ENCODE peak calls at places on chromosomes 13 and 19, in nine cellular contexts. One of them, this sample, is unnamed.

GRCh38 chr13:81987159-81987558 is 1646.2 kb upstream of the SPRY2 start:
- DNase-seq in transverse colon: no peak
- DNase-seq in EL: no peak
- DNase-seq in stimulated activated CD8-positive, alpha-beta memory T cell treated with anti-CD3 and anti-CD28 coated beads, Interleukin-2, amount 100 ng/mL, for 1 hour: no peak
- DNase-seq in heart left ventricle: no peak
- DNase-seq in H1: no peak
- DNase-seq in NCI-H524: no peak
- DNase-seq in RWPE1: no peak
- DNase-seq in effector memory CD8-positive, alpha-beta T cell: no peak
- DNase-seq in this sample: no peak

GRCh38 chr19:54125713-54126112 is 10.2 kb downstream of the PRPF31 start:
- DNase-seq in transverse colon: no peak
- DNase-seq in EL: no peak
- DNase-seq in stimulated activated CD8-positive, alpha-beta memory T cell treated with anti-CD3 and anti-CD28 coated beads, Interleukin-2, amount 100 ng/mL, for 1 hour: no peak
- DNase-seq in heart left ventricle: no peak
- DNase-seq in H1: no peak
- DNase-seq in NCI-H524: no peak
- DNase-seq in RWPE1: no peak
- DNase-seq in effector memory CD8-positive, alpha-beta T cell: no peak
- DNase-seq in this sample: no peak

GRCh38 chr19:10979950-10980349 is 19.1 kb downstream of the SMARCA4 start:
- DNase-seq in transverse colon: peak
- DNase-seq in EL: no peak
- DNase-seq in stimulated activated CD8-positive, alpha-beta memory T cell treated with anti-CD3 and anti-CD28 coated beads, Interleukin-2, amount 100 ng/mL, for 1 hour: no peak
- DNase-seq in heart left ventricle: no peak
- DNase-seq in H1: no peak
- DNase-seq in NCI-H524: no peak
- DNase-seq in RWPE1: no peak
- DNase-seq in effector memory CD8-positive, alpha-beta T cell: no peak
- DNase-seq in this sample: no peak

GRCh38 chr19:4633140-4633967 is 6.0 kb upstream of the TNFAIP8L1 start:
- DNase-seq in transverse colon: peak
- DNase-seq in EL: peak
- DNase-seq in stimulated activated CD8-positive, alpha-beta memory T cell treated with anti-CD3 and anti-CD28 coated beads, Interleukin-2, amount 100 ng/mL, for 1 hour: no peak
- DNase-seq in heart left ventricle: peak
- DNase-seq in H1: peak
- DNase-seq in NCI-H524: peak
- DNase-seq in RWPE1: peak
- DNase-seq in effector memory CD8-positive, alpha-beta T cell: peak
- DNase-seq in this sample: peak

GRCh38 chr13:100490692-100491091 is 97.9 kb downstream of the GGACT start:
- DNase-seq in transverse colon: no peak
- DNase-seq in EL: no peak
- DNase-seq in stimulated activated CD8-positive, alpha-beta memory T cell treated with anti-CD3 and anti-CD28 coated beads, Interleukin-2, amount 100 ng/mL, for 1 hour: no peak
- DNase-seq in heart left ventricle: no peak
- DNase-seq in H1: peak
- DNase-seq in NCI-H524: no peak
- DNase-seq in RWPE1: no peak
- DNase-seq in effector memory CD8-positive, alpha-beta T cell: no peak
- DNase-seq in this sample: no peak

GRCh38 chr19:11192957-11193939 is 4.1 kb downstream of the KANK2 start:
- DNase-seq in transverse colon: no peak
- DNase-seq in EL: no peak
- DNase-seq in stimulated activated CD8-positive, alpha-beta memory T cell treated with anti-CD3 and anti-CD28 coated beads, Interleukin-2, amount 100 ng/mL, for 1 hour: no peak
- DNase-seq in heart left ventricle: no peak
- DNase-seq in H1: no peak
- DNase-seq in NCI-H524: no peak
- DNase-seq in RWPE1: no peak
- DNase-seq in effector memory CD8-positive, alpha-beta T cell: no peak
- DNase-seq in this sample: no peak

GRCh38 chr13:76879211-76879875 is 6.9 kb downstream of the KCTD12 start:
- DNase-seq in transverse colon: peak
- DNase-seq in EL: peak
- DNase-seq in stimulated activated CD8-positive, alpha-beta memory T cell treated with anti-CD3 and anti-CD28 coated beads, Interleukin-2, amount 100 ng/mL, for 1 hour: peak
- DNase-seq in heart left ventricle: peak
- DNase-seq in H1: no peak
- DNase-seq in NCI-H524: no peak
- DNase-seq in RWPE1: peak
- DNase-seq in effector memory CD8-positive, alpha-beta T cell: peak
- DNase-seq in this sample: no peak

GRCh38 chr19:18558595-18558994 is 925 bp downstream of the KXD1 start:
- DNase-seq in transverse colon: no peak
- DNase-seq in EL: no peak
- DNase-seq in stimulated activated CD8-positive, alpha-beta memory T cell treated with anti-CD3 and anti-CD28 coated beads, Interleukin-2, amount 100 ng/mL, for 1 hour: no peak
- DNase-seq in heart left ventricle: no peak
- DNase-seq in H1: no peak
- DNase-seq in NCI-H524: no peak
- DNase-seq in RWPE1: no peak
- DNase-seq in effector memory CD8-positive, alpha-beta T cell: no peak
- DNase-seq in this sample: no peak

GRCh38 chr19:6402058-6402457 is 9.1 kb upstream of the GTF2F1 start:
- DNase-seq in transverse colon: no peak
- DNase-seq in EL: no peak
- DNase-seq in stimulated activated CD8-positive, alpha-beta memory T cell treated with anti-CD3 and anti-CD28 coated beads, Interleukin-2, amount 100 ng/mL, for 1 hour: no peak
- DNase-seq in heart left ventricle: no peak
- DNase-seq in H1: no peak
- DNase-seq in NCI-H524: no peak
- DNase-seq in RWPE1: no peak
- DNase-seq in effector memory CD8-positive, alpha-beta T cell: no peak
- DNase-seq in this sample: no peak

GRCh38 chr13:67619987-67620386 is 389.9 kb upstream of the PCDH9 start:
- DNase-seq in transverse colon: no peak
- DNase-seq in EL: no peak
- DNase-seq in stimulated activated CD8-positive, alpha-beta memory T cell treated with anti-CD3 and anti-CD28 coated beads, Interleukin-2, amount 100 ng/mL, for 1 hour: no peak
- DNase-seq in heart left ventricle: no peak
- DNase-seq in H1: no peak
- DNase-seq in NCI-H524: no peak
- DNase-seq in RWPE1: no peak
- DNase-seq in effector memory CD8-positive, alpha-beta T cell: no peak
- DNase-seq in this sample: no peak

GRCh38 chr19:19067276-19068072 is 3.7 kb downstream of the SLC25A42 start:
- DNase-seq in transverse colon: no peak
- DNase-seq in EL: no peak
- DNase-seq in stimulated activated CD8-positive, alpha-beta memory T cell treated with anti-CD3 and anti-CD28 coated beads, Interleukin-2, amount 100 ng/mL, for 1 hour: no peak
- DNase-seq in heart left ventricle: peak
- DNase-seq in H1: no peak
- DNase-seq in NCI-H524: peak
- DNase-seq in RWPE1: no peak
- DNase-seq in effector memory CD8-positive, alpha-beta T cell: no peak
- DNase-seq in this sample: no peak

GRCh38 chr19:19460761-19461265 is 54.5 kb downstream of the TSSK6 start:
- DNase-seq in transverse colon: peak
- DNase-seq in EL: peak
- DNase-seq in stimulated activated CD8-positive, alpha-beta memory T cell treated with anti-CD3 and anti-CD28 coated beads, Interleukin-2, amount 100 ng/mL, for 1 hour: no peak
- DNase-seq in heart left ventricle: peak
- DNase-seq in H1: no peak
- DNase-seq in NCI-H524: peak
- DNase-seq in RWPE1: no peak
- DNase-seq in effector memory CD8-positive, alpha-beta T cell: peak
- DNase-seq in this sample: peak

GRCh38 chr19:33402421-33403220 is 29.1 kb downstream of the CEBPG start:
- DNase-seq in transverse colon: peak
- DNase-seq in EL: no peak
- DNase-seq in stimulated activated CD8-positive, alpha-beta memory T cell treated with anti-CD3 and anti-CD28 coated beads, Interleukin-2, amount 100 ng/mL, for 1 hour: no peak
- DNase-seq in heart left ventricle: no peak
- DNase-seq in H1: no peak
- DNase-seq in NCI-H524: peak
- DNase-seq in RWPE1: no peak
- DNase-seq in effector memory CD8-positive, alpha-beta T cell: no peak
- DNase-seq in this sample: peak

GRCh38 chr19:17755977-17756670 is 4.8 kb downstream of the FCHO1 start:
- DNase-seq in transverse colon: peak
- DNase-seq in EL: peak
- DNase-seq in stimulated activated CD8-positive, alpha-beta memory T cell treated with anti-CD3 and anti-CD28 coated beads, Interleukin-2, amount 100 ng/mL, for 1 hour: no peak
- DNase-seq in heart left ventricle: no peak
- DNase-seq in H1: peak
- DNase-seq in NCI-H524: peak
- DNase-seq in RWPE1: no peak
- DNase-seq in effector memory CD8-positive, alpha-beta T cell: no peak
- DNase-seq in this sample: peak

GRCh38 chr19:46081928-46082727 is 41.3 kb upstream of the IGFL4 start:
- DNase-seq in transverse colon: no peak
- DNase-seq in EL: peak
- DNase-seq in stimulated activated CD8-positive, alpha-beta memory T cell treated with anti-CD3 and anti-CD28 coated beads, Interleukin-2, amount 100 ng/mL, for 1 hour: no peak
- DNase-seq in heart left ventricle: no peak
- DNase-seq in H1: no peak
- DNase-seq in NCI-H524: no peak
- DNase-seq in RWPE1: peak
- DNase-seq in effector memory CD8-positive, alpha-beta T cell: no peak
- DNase-seq in this sample: peak

GRCh38 chr19:36051236-36051635 is 2.8 kb downstream of the THAP8 start:
- DNase-seq in transverse colon: no peak
- DNase-seq in EL: no peak
- DNase-seq in stimulated activated CD8-positive, alpha-beta memory T cell treated with anti-CD3 and anti-CD28 coated beads, Interleukin-2, amount 100 ng/mL, for 1 hour: no peak
- DNase-seq in heart left ventricle: no peak
- DNase-seq in H1: peak
- DNase-seq in NCI-H524: no peak
- DNase-seq in RWPE1: no peak
- DNase-seq in effector memory CD8-positive, alpha-beta T cell: no peak
- DNase-seq in this sample: no peak

GRCh38 chr19:43782311-43782660 is 1.5 kb upstream of the KCNN4 start:
- DNase-seq in transverse colon: no peak
- DNase-seq in EL: no peak
- DNase-seq in stimulated activated CD8-positive, alpha-beta memory T cell treated with anti-CD3 and anti-CD28 coated beads, Interleukin-2, amount 100 ng/mL, for 1 hour: no peak
- DNase-seq in heart left ventricle: no peak
- DNase-seq in H1: no peak
- DNase-seq in NCI-H524: no peak
- DNase-seq in RWPE1: no peak
- DNase-seq in effector memory CD8-positive, alpha-beta T cell: no peak
- DNase-seq in this sample: no peak

GRCh38 chr19:31439270-31439573 is 90.0 kb upstream of the TSHZ3 start:
- DNase-seq in transverse colon: no peak
- DNase-seq in EL: no peak
- DNase-seq in stimulated activated CD8-positive, alpha-beta memory T cell treated with anti-CD3 and anti-CD28 coated beads, Interleukin-2, amount 100 ng/mL, for 1 hour: no peak
- DNase-seq in heart left ventricle: no peak
- DNase-seq in H1: peak
- DNase-seq in NCI-H524: no peak
- DNase-seq in RWPE1: no peak
- DNase-seq in effector memory CD8-positive, alpha-beta T cell: no peak
- DNase-seq in this sample: no peak

GRCh38 chr19:40348961-40349507 is 539 bp downstream of the PLD3 start:
- DNase-seq in transverse colon: no peak
- DNase-seq in EL: peak
- DNase-seq in stimulated activated CD8-positive, alpha-beta memory T cell treated with anti-CD3 and anti-CD28 coated beads, Interleukin-2, amount 100 ng/mL, for 1 hour: no peak
- DNase-seq in heart left ventricle: no peak
- DNase-seq in H1: no peak
- DNase-seq in NCI-H524: peak
- DNase-seq in RWPE1: peak
- DNase-seq in effector memory CD8-positive, alpha-beta T cell: no peak
- DNase-seq in this sample: no peak

GRCh38 chr13:102197193-102197592 is 204.7 kb downstream of the FGF14 start:
- DNase-seq in transverse colon: no peak
- DNase-seq in EL: no peak
- DNase-seq in stimulated activated CD8-positive, alpha-beta memory T cell treated with anti-CD3 and anti-CD28 coated beads, Interleukin-2, amount 100 ng/mL, for 1 hour: no peak
- DNase-seq in heart left ventricle: no peak
- DNase-seq in H1: no peak
- DNase-seq in NCI-H524: no peak
- DNase-seq in RWPE1: no peak
- DNase-seq in effector memory CD8-positive, alpha-beta T cell: no peak
- DNase-seq in this sample: peak

GRCh38 chr19:1616396-1616795 is 11.1 kb upstream of the UQCR11 start:
- DNase-seq in transverse colon: no peak
- DNase-seq in EL: peak
- DNase-seq in stimulated activated CD8-positive, alpha-beta memory T cell treated with anti-CD3 and anti-CD28 coated beads, Interleukin-2, amount 100 ng/mL, for 1 hour: no peak
- DNase-seq in heart left ventricle: peak
- DNase-seq in H1: no peak
- DNase-seq in NCI-H524: no peak
- DNase-seq in RWPE1: no peak
- DNase-seq in effector memory CD8-positive, alpha-beta T cell: no peak
- DNase-seq in this sample: no peak

GRCh38 chr19:18610556-18611326 is 1.9 kb upstream of the TMEM59L start:
- DNase-seq in transverse colon: no peak
- DNase-seq in EL: no peak
- DNase-seq in stimulated activated CD8-positive, alpha-beta memory T cell treated with anti-CD3 and anti-CD28 coated beads, Interleukin-2, amount 100 ng/mL, for 1 hour: no peak
- DNase-seq in heart left ventricle: no peak
- DNase-seq in H1: peak
- DNase-seq in NCI-H524: no peak
- DNase-seq in RWPE1: no peak
- DNase-seq in effector memory CD8-positive, alpha-beta T cell: no peak
- DNase-seq in this sample: no peak

GRCh38 chr19:32041681-32042292 is 303.6 kb upstream of the ZNF507 start:
- DNase-seq in transverse colon: peak
- DNase-seq in EL: no peak
- DNase-seq in stimulated activated CD8-positive, alpha-beta memory T cell treated with anti-CD3 and anti-CD28 coated beads, Interleukin-2, amount 100 ng/mL, for 1 hour: no peak
- DNase-seq in heart left ventricle: peak
- DNase-seq in H1: peak
- DNase-seq in NCI-H524: no peak
- DNase-seq in RWPE1: peak
- DNase-seq in effector memory CD8-positive, alpha-beta T cell: no peak
- DNase-seq in this sample: peak

GRCh38 chr13:110887955-110888333 is 26.9 kb downstream of the ANKRD10 start:
- DNase-seq in transverse colon: no peak
- DNase-seq in EL: no peak
- DNase-seq in stimulated activated CD8-positive, alpha-beta memory T cell treated with anti-CD3 and anti-CD28 coated beads, Interleukin-2, amount 100 ng/mL, for 1 hour: no peak
- DNase-seq in heart left ventricle: no peak
- DNase-seq in H1: peak
- DNase-seq in NCI-H524: no peak
- DNase-seq in RWPE1: no peak
- DNase-seq in effector memory CD8-positive, alpha-beta T cell: no peak
- DNase-seq in this sample: no peak

GRCh38 chr13:75372517-75372916 is 109.5 kb downstream of the TBC1D4 start:
- DNase-seq in transverse colon: no peak
- DNase-seq in EL: peak
- DNase-seq in stimulated activated CD8-positive, alpha-beta memory T cell treated with anti-CD3 and anti-CD28 coated beads, Interleukin-2, amount 100 ng/mL, for 1 hour: no peak
- DNase-seq in heart left ventricle: no peak
- DNase-seq in H1: no peak
- DNase-seq in NCI-H524: no peak
- DNase-seq in RWPE1: peak
- DNase-seq in effector memory CD8-positive, alpha-beta T cell: peak
- DNase-seq in this sample: peak

GRCh38 chr19:510606-511100 is 3.4 kb downstream of the TPGS1 start:
- DNase-seq in transverse colon: peak
- DNase-seq in EL: peak
- DNase-seq in stimulated activated CD8-positive, alpha-beta memory T cell treated with anti-CD3 and anti-CD28 coated beads, Interleukin-2, amount 100 ng/mL, for 1 hour: peak
- DNase-seq in heart left ventricle: peak
- DNase-seq in H1: peak
- DNase-seq in NCI-H524: peak
- DNase-seq in RWPE1: no peak
- DNase-seq in effector memory CD8-positive, alpha-beta T cell: peak
- DNase-seq in this sample: peak

GRCh38 chr19:53775524-53775923 is 48.6 kb downstream of the NLRP12 start:
- DNase-seq in transverse colon: no peak
- DNase-seq in EL: no peak
- DNase-seq in stimulated activated CD8-positive, alpha-beta memory T cell treated with anti-CD3 and anti-CD28 coated beads, Interleukin-2, amount 100 ng/mL, for 1 hour: no peak
- DNase-seq in heart left ventricle: no peak
- DNase-seq in H1: no peak
- DNase-seq in NCI-H524: no peak
- DNase-seq in RWPE1: no peak
- DNase-seq in effector memory CD8-positive, alpha-beta T cell: no peak
- DNase-seq in this sample: no peak

GRCh38 chr19:51799998-51800848 is 5.3 kb downstream of the FPR3 start:
- DNase-seq in transverse colon: no peak
- DNase-seq in EL: peak
- DNase-seq in stimulated activated CD8-positive, alpha-beta memory T cell treated with anti-CD3 and anti-CD28 coated beads, Interleukin-2, amount 100 ng/mL, for 1 hour: no peak
- DNase-seq in heart left ventricle: peak
- DNase-seq in H1: no peak
- DNase-seq in NCI-H524: no peak
- DNase-seq in RWPE1: no peak
- DNase-seq in effector memory CD8-positive, alpha-beta T cell: no peak
- DNase-seq in this sample: no peak

GRCh38 chr19:41958367-41959055 is 610 bp downstream of the RABAC1 start:
- DNase-seq in transverse colon: peak
- DNase-seq in EL: peak
- DNase-seq in stimulated activated CD8-positive, alpha-beta memory T cell treated with anti-CD3 and anti-CD28 coated beads, Interleukin-2, amount 100 ng/mL, for 1 hour: peak
- DNase-seq in heart left ventricle: peak
- DNase-seq in H1: peak
- DNase-seq in NCI-H524: peak
- DNase-seq in RWPE1: peak
- DNase-seq in effector memory CD8-positive, alpha-beta T cell: peak
- DNase-seq in this sample: peak

GRCh38 chr19:44176590-44176989 is 11.7 kb downstream of the ZNF226 start:
- DNase-seq in transverse colon: no peak
- DNase-seq in EL: no peak
- DNase-seq in stimulated activated CD8-positive, alpha-beta memory T cell treated with anti-CD3 and anti-CD28 coated beads, Interleukin-2, amount 100 ng/mL, for 1 hour: no peak
- DNase-seq in heart left ventricle: no peak
- DNase-seq in H1: no peak
- DNase-seq in NCI-H524: no peak
- DNase-seq in RWPE1: no peak
- DNase-seq in effector memory CD8-positive, alpha-beta T cell: no peak
- DNase-seq in this sample: no peak

GRCh38 chr13:87426737-87427136 is 244.4 kb upstream of the SLITRK5 start:
- DNase-seq in transverse colon: no peak
- DNase-seq in EL: no peak
- DNase-seq in stimulated activated CD8-positive, alpha-beta memory T cell treated with anti-CD3 and anti-CD28 coated beads, Interleukin-2, amount 100 ng/mL, for 1 hour: no peak
- DNase-seq in heart left ventricle: no peak
- DNase-seq in H1: no peak
- DNase-seq in NCI-H524: no peak
- DNase-seq in RWPE1: no peak
- DNase-seq in effector memory CD8-positive, alpha-beta T cell: no peak
- DNase-seq in this sample: no peak